ENCODE peak calls at places on chromosomes 4 and X, in ten cellular contexts. W, X, Y, D, V, G, P, E, T and I are unnamed samples.
A peak's percentile ranks its signal among the peaks of the same experiment; 100 is the strongest.

GRCh38 chrX:104432321-104432720 is 133.7 kb upstream of the IL1RAPL2 start:
- DNase-seq in X (no peak), Y (no peak), T (no peak), G (no peak), D (no peak), V (no peak), P (no peak), E (no peak), W (no peak), I (no peak)

GRCh38 chr4:89358935-89359364 is 51.4 kb upstream of the GPRIN3 start:
- DNase-seq in P (no peak), D (no peak), T (no peak), G (no peak), Y (no peak), X (no peak), V (no peak), E (no peak), W (no peak), I (peak; percentile 45)

GRCh38 chr4:107885865-107886264 is 45.5 kb upstream of the CYP2U1 start:
- DNase-seq in V (no peak), E (no peak), Y (no peak), W (no peak), T (no peak), X (no peak), P (no peak), D (no peak), G (no peak), I (no peak)

GRCh38 chr4:23041501-23041900 is 348.8 kb downstream of the GBA3 start:
- DNase-seq in P (no peak), W (no peak), X (no peak), G (no peak), V (no peak), E (no peak), Y (no peak), D (no peak), T (no peak), I (no peak)

GRCh38 chr4:35559559-35560365 is 684.6 kb downstream of the ARAP2 start:
- DNase-seq in P (no peak), W (no peak), E (no peak), D (no peak), G (no peak), X (no peak), T (no peak), V (no peak), Y (peak; percentile 23), I (peak; percentile 1)

GRCh38 chrX:107826286-107827136 is 845 bp downstream of the MID2 start:
- DNase-seq in V (peak; percentile 48), G (no peak), W (peak; percentile 52), P (peak; percentile 42), T (no peak), E (peak; percentile 42), X (no peak), Y (peak; percentile 74), D (peak; percentile 26), I (peak; percentile 43)

GRCh38 chr4:40212674-40213504 is 16.1 kb downstream of the RHOH start:
- DNase-seq in Y (no peak), G (no peak), D (no peak), X (no peak), E (peak; percentile 20), W (no peak), P (no peak), V (no peak), T (no peak), I (no peak)

GRCh38 chr4:2322801-2323200 is 60.9 kb upstream of the MXD4 start:
- DNase-seq in D (no peak), X (no peak), G (no peak), W (no peak), T (no peak), E (peak; percentile 50), P (no peak), Y (no peak), V (no peak), I (no peak)

GRCh38 chr4:173424899-173425805 is 26.2 kb upstream of the SCRG1 start:
- DNase-seq in X (no peak), D (no peak), P (no peak), T (no peak), W (no peak), G (no peak), Y (no peak), E (peak; percentile 70), V (no peak), I (peak; percentile 26)

GRCh38 chrX:58025979-58026378 is 115.7 kb upstream of the ZXDA start:
- DNase-seq in E (peak; percentile 25), T (peak; percentile 36), P (peak; percentile 44), G (peak; percentile 49), X (peak; percentile 28), V (peak; percentile 9), Y (peak; percentile 9), D (no peak), W (no peak), I (peak; percentile 0)

GRCh38 chr4:73922766-73923630 is 53.8 kb downstream of the CXCL1 start:
- DNase-seq in Y (no peak), D (no peak), W (no peak), X (no peak), E (peak; percentile 59), G (no peak), T (no peak), V (no peak), P (no peak), I (peak; percentile 13)

GRCh38 chr4:4269856-4270255 is 20.1 kb downstream of the LYAR start:
- DNase-seq in G (no peak), Y (no peak), W (no peak), X (no peak), V (no peak), D (no peak), E (no peak), P (no peak), T (no peak), I (no peak)

GRCh38 chr4:3215256-3215655 is 33.7 kb upstream of the MSANTD1 start:
- DNase-seq in D (no peak), E (no peak), W (no peak), Y (no peak), X (no peak), T (no peak), G (no peak), P (no peak), V (no peak), I (no peak)

GRCh38 chr4:7647211-7647931 is 212.6 kb upstream of the PSAPL1 start:
- DNase-seq in W (no peak), D (no peak), E (no peak), T (no peak), V (no peak), G (no peak), P (no peak), Y (no peak), X (no peak), I (no peak)

GRCh38 chrX:137998619-137999018 is 432.7 kb downstream of the ZIC3 start:
- DNase-seq in V (no peak), T (no peak), Y (no peak), P (no peak), W (no peak), X (no peak), E (no peak), D (no peak), G (no peak), I (no peak)